ENCODE peak calls at places on chromosomes 2 and 18, in five cellular contexts. N is HCT116, Q is pancreas, P is aorta, H is A549. S is an unnamed sample.

GRCh38 chr18:55419132-55419938 is 168.7 kb downstream of the TCF4 start:
- DNase-seq in P (no peak), N (no peak), H (no peak), Q (no peak), S (no peak)

GRCh38 chr2:238287702-238288649 is at the start of gene PER2:
- DNase-seq in N (peak; percentile 43), H (peak; percentile 71), Q (peak; percentile 68), P (peak; percentile 78), S (peak; percentile 86)

GRCh38 chr2:230520875-230521155 is 104.8 kb downstream of the SP100 start:
- DNase-seq in H (peak; percentile 4), N (no peak), P (no peak), Q (no peak), S (no peak)

GRCh38 chr2:230877737-230878598 is 13.2 kb downstream of the ITM2C start:
- DNase-seq in Q (no peak), H (no peak), N (no peak), P (peak; percentile 32), S (no peak)

GRCh38 chr2:47485751-47486300 is 82.9 kb downstream of the MSH2 start:
- DNase-seq in H (no peak), N (no peak), P (no peak), Q (no peak), S (no peak)

GRCh38 chr2:525611-526010 is 151.6 kb downstream of the TMEM18 start:
- DNase-seq in H (no peak), P (no peak), Q (no peak), N (no peak), S (no peak)

GRCh38 chr18:43863180-43863579 is 585.9 kb upstream of the SYT4 start:
- DNase-seq in Q (no peak), N (no peak), P (no peak), H (no peak), S (no peak)

GRCh38 chr2:42063383-42064171 is 15.8 kb downstream of the PKDCC start:
- DNase-seq in Q (no peak), P (no peak), N (no peak), H (no peak), S (no peak)

GRCh38 chr18:9389706-9390105 is 55.1 kb downstream of the TWSG1 start:
- DNase-seq in Q (no peak), N (no peak), P (no peak), H (no peak), S (no peak)

GRCh38 chr2:162301151-162301804 is 17.2 kb downstream of the IFIH1 start:
- DNase-seq in N (peak; percentile 41), Q (peak; percentile 48), H (peak; percentile 11), P (peak; percentile 51), S (no peak)

GRCh38 chr2:5685225-5685624 is 7.0 kb upstream of the SOX11 start:
- DNase-seq in P (no peak), N (no peak), Q (no peak), H (no peak), S (no peak)

GRCh38 chr18:3652380-3653262 is 202.6 kb downstream of the TGIF1 start:
- DNase-seq in Q (peak; percentile 46), N (peak; percentile 98), H (peak; percentile 89), P (peak; percentile 84), S (no peak)

GRCh38 chr18:54159916-54160315 is 64.6 kb downstream of the MBD2 start:
- DNase-seq in P (no peak), H (no peak), Q (no peak), N (no peak), S (no peak)

GRCh38 chr18:75247041-75247551 is 36.5 kb downstream of the TSHZ1 start:
- DNase-seq in Q (no peak), H (no peak), N (no peak), P (no peak), S (no peak)

GRCh38 chr2:174356347-174356746 is 21.6 kb downstream of the SP9 start:
- DNase-seq in Q (no peak), P (no peak), N (no peak), H (no peak), S (no peak)

GRCh38 chr2:113118263-113118657 is 9.1 kb upstream of the IL1RN start:
- DNase-seq in N (no peak), Q (no peak), P (no peak), H (no peak), S (no peak)

GRCh38 chr18:59032308-59032707 is 107.4 kb upstream of the SEC11C start:
- DNase-seq in N (no peak), Q (no peak), P (no peak), H (no peak), S (no peak)

DNA sequence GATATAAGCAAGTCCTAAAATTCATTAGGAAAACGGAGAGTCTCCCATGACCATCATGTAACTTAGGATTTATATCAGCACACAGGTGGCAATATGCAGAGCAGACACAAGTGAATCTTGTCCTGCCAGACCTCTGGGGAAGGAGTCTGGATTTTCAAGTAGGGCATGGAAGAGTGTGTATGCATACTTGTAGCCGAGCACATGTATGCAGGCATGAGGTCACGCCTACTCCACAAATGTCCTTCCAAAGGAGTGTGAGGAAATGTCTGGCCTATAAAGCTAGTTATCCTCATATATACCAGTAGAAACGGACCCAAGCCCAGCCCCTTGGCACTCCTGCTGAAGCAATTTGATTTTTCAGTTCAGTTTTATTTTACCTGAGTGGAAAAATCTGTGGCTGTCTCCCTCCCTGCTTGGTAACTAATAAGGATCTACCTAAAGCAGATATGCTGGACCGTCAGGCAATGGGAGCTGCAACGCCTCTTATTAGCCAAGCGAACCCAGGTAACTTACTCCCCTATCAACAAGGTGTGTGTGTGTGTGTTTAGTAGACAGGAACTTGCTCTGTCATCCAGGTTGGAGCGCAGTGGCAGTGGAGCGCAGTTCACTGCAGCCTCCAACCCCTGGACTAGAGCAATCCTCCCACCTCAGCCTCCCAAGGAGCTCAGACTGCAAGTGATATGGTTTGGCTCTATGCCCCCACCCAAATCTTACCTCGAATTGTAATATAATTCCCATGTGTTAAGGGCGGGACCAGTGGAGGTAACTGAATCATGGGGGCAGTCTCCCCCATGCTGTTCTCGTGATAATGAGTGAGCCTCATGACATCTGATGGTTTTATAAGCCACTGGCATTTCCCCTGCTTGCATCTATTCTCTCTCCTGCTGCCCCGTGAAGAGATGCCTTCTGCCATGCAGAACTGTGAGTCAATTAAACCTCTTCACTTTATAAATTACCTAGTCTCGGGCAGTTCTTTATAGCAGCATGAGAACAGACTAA is 2.8 kb downstream of the STAT1 start:
- DNase-seq in H (no peak), N (no peak), P (no peak), Q (no peak), S (no peak)
- H3K27ac ChIP-seq in H (no peak overlapping the region), N (no peak overlapping the region), P (no peak overlapping the region), Q (no peak overlapping the region), S (no peak overlapping the region)

DNA sequence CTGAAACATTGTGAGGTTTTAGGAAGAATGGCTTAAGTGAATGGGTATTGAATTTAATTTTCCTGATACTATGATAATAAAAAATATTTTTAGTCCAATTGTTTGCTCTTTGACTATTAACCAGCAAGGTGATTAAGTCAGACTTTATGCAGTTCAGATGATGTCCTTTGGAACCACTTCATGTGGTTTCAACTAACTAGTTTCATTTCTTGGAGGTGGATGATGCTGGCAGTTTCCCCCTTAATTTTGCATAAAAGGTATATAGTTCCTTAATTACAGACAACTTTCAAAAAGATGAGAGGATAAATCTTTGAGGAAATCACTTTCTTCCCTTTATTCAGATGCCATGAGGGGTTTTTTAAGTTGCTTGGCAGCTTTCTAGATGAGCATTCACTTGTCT is 223.1 kb downstream of the PHLPP1 start:
- DNase-seq in N (no peak), P (no peak), H (no peak), Q (no peak), S (no peak)
- H3K4me1 ChIP-seq in N (no peaks in the 10 kb centered on the region), P (no peaks in the 10 kb centered on the region), H (peaks cover 41% of the 10 kb centered on the region), Q (no peaks in the 10 kb centered on the region), S (no peaks in the 10 kb centered on the region)

GRCh38 chr18:35244671-35245070 is 3.8 kb downstream of the ZNF397 start:
- DNase-seq in P (no peak), N (no peak), Q (no peak), H (no peak), S (no peak)

GRCh38 chr18:35247412-35248249 is 6.8 kb downstream of the ZNF397 start:
- DNase-seq in H (no peak), P (no peak), N (no peak), Q (no peak), S (no peak)

GRCh38 chr18:35245719-35246317 is 5.0 kb downstream of the ZNF397 start:
- DNase-seq in N (no peak), P (no peak), H (no peak), Q (no peak), S (no peak)

GRCh38 chr18:35246831-35247230 is 6.0 kb downstream of the ZNF397 start:
- DNase-seq in H (no peak), N (no peak), P (no peak), Q (no peak), S (no peak)

DNA sequence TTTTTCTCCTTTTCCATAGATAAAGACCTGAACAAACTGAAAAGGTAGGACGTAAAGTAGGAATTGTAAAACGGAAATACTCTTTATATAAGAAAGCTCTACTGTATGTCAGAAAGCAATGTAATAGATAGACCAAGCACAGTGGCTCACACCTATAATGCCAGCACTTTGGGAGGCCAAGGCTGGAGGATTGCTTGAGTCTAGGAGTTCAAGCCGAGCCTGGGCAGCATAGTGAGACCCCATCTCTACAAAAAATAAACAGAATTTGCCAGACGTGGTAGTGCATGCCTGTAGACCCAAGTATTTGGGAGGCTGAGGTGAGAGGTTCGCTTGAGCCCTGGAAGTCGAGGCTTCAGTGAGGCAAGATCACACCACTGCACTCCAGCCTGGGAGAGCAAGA is 7.6 kb downstream of the ZNF397 start:
- DNase-seq in N (no peak), P (no peak), Q (no peak), H (no peak), S (no peak)
- H3K27ac ChIP-seq in N (no peak overlapping the region), P (no peak overlapping the region), Q (no peak overlapping the region), H (no peak overlapping the region), S (no peak overlapping the region)

GRCh38 chr2:177246000-177246399 is 18.5 kb downstream of the NFE2L2 start:
- DNase-seq in H (no peak), N (no peak), P (no peak), Q (no peak), S (peak; percentile 24)
- H3K4me1 ChIP-seq in H (peaks cover 98% of the 10 kb centered on the region), N (peaks cover 61% of the 10 kb centered on the region), P (peaks cover 29% of the 10 kb centered on the region), Q (peaks cover 42% of the 10 kb centered on the region), S (peaks cover 27% of the 10 kb centered on the region)

GRCh38 chr18:22698711-22699110 is 234.4 kb upstream of the RBBP8 start:
- DNase-seq in Q (no peak), N (no peak), P (no peak), H (no peak), S (no peak)

GRCh38 chr18:22691988-22692710 is 241.0 kb upstream of the RBBP8 start:
- DNase-seq in N (no peak), P (no peak), H (no peak), Q (no peak), S (no peak)

GRCh38 chr18:22694954-22695353 is 238.2 kb upstream of the RBBP8 start:
- DNase-seq in H (peak; percentile 61), N (peak; percentile 63), P (peak; percentile 79), Q (no peak), S (peak; percentile 83)

GRCh38 chr18:22697561-22697960 is 235.6 kb upstream of the RBBP8 start:
- DNase-seq in N (no peak), P (no peak), H (no peak), Q (no peak), S (no peak)

DNA sequence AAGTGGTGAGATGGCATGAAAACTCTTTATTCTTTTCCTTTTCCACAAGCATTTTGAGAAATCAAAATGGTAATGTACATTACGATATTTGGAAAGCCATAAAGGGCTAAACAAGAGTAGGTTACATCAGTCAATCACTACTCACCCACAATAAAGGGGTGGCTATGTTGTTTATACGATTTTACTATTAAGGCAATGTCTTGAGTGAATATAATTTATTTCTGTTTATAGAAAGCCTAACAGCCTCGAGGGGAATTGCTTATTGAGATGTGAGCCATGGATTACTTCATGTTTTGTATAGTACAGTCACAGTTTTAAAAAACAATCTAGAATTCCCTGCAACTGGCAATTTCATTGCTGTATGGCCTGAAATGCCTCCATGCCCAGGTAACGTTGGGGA is 237.5 kb upstream of the RBBP8 start:
- DNase-seq in H (no peak), P (no peak), Q (no peak), N (no peak), S (no peak)
- H3K27ac ChIP-seq in H (peak overlapping the region; percentile 89), P (no peak overlapping the region), Q (no peak overlapping the region), N (no peak overlapping the region), S (no peak overlapping the region)

GRCh38 chr18:77100751-77101355 is 31.7 kb downstream of the MBP start:
- DNase-seq in Q (no peak), P (no peak), N (no peak), H (no peak), S (no peak)
- H3K4me1 ChIP-seq in Q (no peaks in the 10 kb centered on the region), P (peaks cover 3% of the 10 kb centered on the region), N (peaks cover 40% of the 10 kb centered on the region), H (peaks cover 57% of the 10 kb centered on the region), S (peaks cover 15% of the 10 kb centered on the region)